ENCODE peak calls at places on chromosome 18, in six cellular contexts. One of them, this sample, is unnamed. For H3K27me3 and H3K36me3, the result is how much of the 10 kb centered on the place peaks cover.

GRCh38 chr18:32040936-32041335 is 22.3 kb downstream of the RNF125 start:
- DNase-seq in K562: no peak
- DNase-seq in IMR-90: no peak
- DNase-seq in tibial nerve: no peak
- DNase-seq in body of pancreas: no peak
- DNase-seq in adrenal gland: no peak
- DNase-seq in this sample: no peak

GRCh38 chr18:47779381-47779780 is 151.1 kb downstream of the SMAD2 start:
- DNase-seq in K562: no peak
- DNase-seq in IMR-90: no peak
- DNase-seq in tibial nerve: no peak
- DNase-seq in body of pancreas: no peak
- DNase-seq in adrenal gland: no peak
- DNase-seq in this sample: no peak

GRCh38 chr18:50293039-50293438 is 5.5 kb upstream of the CXXC1 start:
- DNase-seq in K562: no peak
- DNase-seq in IMR-90: no peak
- DNase-seq in tibial nerve: no peak
- DNase-seq in body of pancreas: no peak
- DNase-seq in adrenal gland: no peak
- DNase-seq in this sample: no peak

GRCh38 chr18:58578835-58579560 is 49.9 kb downstream of the ALPK2 start:
- DNase-seq in K562: no peak
- DNase-seq in IMR-90: peak
- DNase-seq in tibial nerve: no peak
- DNase-seq in body of pancreas: no peak
- DNase-seq in adrenal gland: no peak
- DNase-seq in this sample: no peak

GRCh38 chr18:43662657-43663056 is 385.4 kb upstream of the SYT4 start:
- DNase-seq in K562: no peak
- DNase-seq in IMR-90: peak
- DNase-seq in tibial nerve: no peak
- DNase-seq in body of pancreas: no peak
- DNase-seq in adrenal gland: no peak
- DNase-seq in this sample: no peak

GRCh38 chr18:13635046-13635445 is 91.3 kb downstream of the FAM210A start:
- DNase-seq in K562: no peak
- DNase-seq in IMR-90: no peak
- DNase-seq in tibial nerve: no peak
- DNase-seq in body of pancreas: no peak
- DNase-seq in adrenal gland: no peak
- DNase-seq in this sample: no peak

GRCh38 chr18:26806224-26806623 is 59.3 kb downstream of the AQP4 start:
- DNase-seq in K562: no peak
- DNase-seq in IMR-90: no peak
- DNase-seq in tibial nerve: no peak
- DNase-seq in body of pancreas: no peak
- DNase-seq in adrenal gland: no peak
- DNase-seq in this sample: no peak

GRCh38 chr18:13381907-13382682 is 163.5 kb downstream of the LDLRAD4 start:
- DNase-seq in K562: no peak
- DNase-seq in IMR-90: peak
- DNase-seq in tibial nerve: peak
- DNase-seq in body of pancreas: peak
- DNase-seq in adrenal gland: peak
- DNase-seq in this sample: no peak

GRCh38 chr18:59740131-59740530 is 42.9 kb upstream of the CCBE1 start:
- DNase-seq in K562: no peak
- DNase-seq in IMR-90: no peak
- DNase-seq in tibial nerve: no peak
- DNase-seq in body of pancreas: no peak
- DNase-seq in adrenal gland: no peak
- DNase-seq in this sample: no peak

GRCh38 chr18:58784601-58785137 is 80.0 kb upstream of the ZNF532 start:
- DNase-seq in K562: no peak
- DNase-seq in IMR-90: no peak
- DNase-seq in tibial nerve: no peak
- DNase-seq in body of pancreas: no peak
- DNase-seq in adrenal gland: no peak
- DNase-seq in this sample: peak

GRCh38 chr18:51028201-51028805 is 1.7 kb upstream of the SMAD4 start:
- DNase-seq in K562: no peak
- DNase-seq in IMR-90: peak
- DNase-seq in tibial nerve: no peak
- DNase-seq in body of pancreas: no peak
- DNase-seq in adrenal gland: no peak
- DNase-seq in this sample: peak

GRCh38 chr18:26634631-26635030 is 86.3 kb upstream of the KCTD1 start:
- DNase-seq in K562: no peak
- DNase-seq in IMR-90: no peak
- DNase-seq in tibial nerve: no peak
- DNase-seq in body of pancreas: no peak
- DNase-seq in adrenal gland: no peak
- DNase-seq in this sample: no peak

GRCh38 chr18:46916551-46917107 is 678 bp downstream of the PIAS2 start:
- DNase-seq in K562: no peak
- DNase-seq in IMR-90: peak
- DNase-seq in tibial nerve: no peak
- DNase-seq in body of pancreas: no peak
- DNase-seq in adrenal gland: no peak
- DNase-seq in this sample: no peak

GRCh38 chr18:76274470-76275289 is 220.4 kb downstream of the ZNF516 start:
- DNase-seq in K562: no peak
- DNase-seq in IMR-90: no peak
- DNase-seq in tibial nerve: no peak
- DNase-seq in body of pancreas: no peak
- DNase-seq in adrenal gland: no peak
- DNase-seq in this sample: peak

GRCh38 chr18:25787281-25787680 is 303.1 kb downstream of the SS18 start:
- DNase-seq in K562: no peak
- DNase-seq in IMR-90: no peak
- DNase-seq in tibial nerve: no peak
- DNase-seq in body of pancreas: no peak
- DNase-seq in adrenal gland: no peak
- DNase-seq in this sample: no peak

GRCh38 chr18:27378396-27379094 is 193.4 kb upstream of the CHST9 start:
- DNase-seq in K562: no peak
- DNase-seq in IMR-90: no peak
- DNase-seq in tibial nerve: no peak
- DNase-seq in body of pancreas: peak
- DNase-seq in adrenal gland: peak
- DNase-seq in this sample: no peak

GRCh38 chr18:22459491-22459890 is 41.8 kb upstream of the CTAGE1 start:
- DNase-seq in K562: no peak
- DNase-seq in IMR-90: no peak
- DNase-seq in tibial nerve: no peak
- DNase-seq in body of pancreas: no peak
- DNase-seq in adrenal gland: no peak
- DNase-seq in this sample: no peak

GRCh38 chr18:57329856-57330255 is 22.5 kb upstream of the ST8SIA3 start:
- DNase-seq in K562: no peak
- DNase-seq in IMR-90: no peak
- DNase-seq in tibial nerve: no peak
- DNase-seq in body of pancreas: no peak
- DNase-seq in adrenal gland: no peak
- DNase-seq in this sample: no peak

GRCh38 chr18:28161608-28162599 is 15.0 kb downstream of the CDH2 start:
- DNase-seq in K562: no peak
- DNase-seq in IMR-90: peak
- DNase-seq in tibial nerve: no peak
- DNase-seq in body of pancreas: no peak
- DNase-seq in adrenal gland: peak
- DNase-seq in this sample: no peak

GRCh38 chr18:27366151-27366550 is 181.0 kb upstream of the CHST9 start:
- DNase-seq in K562: no peak
- DNase-seq in IMR-90: no peak
- DNase-seq in tibial nerve: no peak
- DNase-seq in body of pancreas: no peak
- DNase-seq in adrenal gland: no peak
- DNase-seq in this sample: no peak

GRCh38 chr18:73852789-73853188 is 294.8 kb downstream of the FBXO15 start:
- DNase-seq in K562: no peak
- DNase-seq in IMR-90: no peak
- DNase-seq in tibial nerve: no peak
- DNase-seq in body of pancreas: no peak
- DNase-seq in adrenal gland: no peak
- DNase-seq in this sample: no peak

GRCh38 chr18:78482378-78482777 is 497.2 kb upstream of the SALL3 start:
- DNase-seq in K562: no peak
- DNase-seq in IMR-90: no peak
- DNase-seq in tibial nerve: no peak
- DNase-seq in body of pancreas: no peak
- DNase-seq in adrenal gland: no peak
- DNase-seq in this sample: no peak

GRCh38 chr18:53984021-53984420 is 240.4 kb downstream of the MBD2 start:
- DNase-seq in K562: no peak
- DNase-seq in IMR-90: no peak
- DNase-seq in tibial nerve: no peak
- DNase-seq in body of pancreas: no peak
- DNase-seq in adrenal gland: no peak
- DNase-seq in this sample: no peak

GRCh38 chr18:4352746-4353522 is 102.2 kb downstream of the DLGAP1 start:
- DNase-seq in K562: no peak
- DNase-seq in IMR-90: no peak
- DNase-seq in tibial nerve: no peak
- DNase-seq in body of pancreas: no peak
- DNase-seq in adrenal gland: no peak
- DNase-seq in this sample: no peak
- H3K4me3 ChIP-seq in K562: no peak
- H3K4me3 ChIP-seq in IMR-90: no peak
- H3K4me3 ChIP-seq in tibial nerve: no peak
- H3K4me3 ChIP-seq in body of pancreas: no peak
- H3K4me3 ChIP-seq in adrenal gland: no peak
- H3K4me3 ChIP-seq in this sample: no peak

DNA sequence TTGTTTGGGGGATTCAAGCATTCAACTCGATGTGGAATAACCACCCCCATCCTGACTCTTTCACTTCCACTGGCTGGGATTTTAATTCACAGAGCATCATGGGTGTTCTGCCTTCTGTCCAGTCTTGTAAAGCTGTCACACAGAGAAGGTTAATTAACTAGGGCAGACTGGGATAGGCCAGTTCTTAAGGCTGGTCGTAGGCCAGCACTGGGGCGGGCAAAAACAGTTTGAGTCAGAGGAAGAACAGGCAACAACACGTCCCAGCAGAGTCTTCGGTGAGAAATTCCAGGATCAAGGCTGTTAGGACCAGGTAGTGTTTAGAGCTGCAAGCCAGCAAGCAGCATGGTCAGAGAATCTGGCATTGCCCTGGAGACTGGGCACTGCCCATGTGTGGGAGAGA is 4.0 kb upstream of the RNF152 start:
- DNase-seq in K562: no peak
- DNase-seq in IMR-90: peak
- DNase-seq in tibial nerve: no peak
- DNase-seq in body of pancreas: peak
- DNase-seq in adrenal gland: peak
- DNase-seq in this sample: peak
- H3K27me3 ChIP-seq in K562: under half
- H3K27me3 ChIP-seq in IMR-90: under half
- H3K27me3 ChIP-seq in tibial nerve: under half
- H3K27me3 ChIP-seq in body of pancreas: under half
- H3K27me3 ChIP-seq in adrenal gland: under half
- H3K27me3 ChIP-seq in this sample: under half

GRCh38 chr18:63189041-63189440 is 130.5 kb downstream of the BCL2 start:
- DNase-seq in K562: no peak
- DNase-seq in IMR-90: no peak
- DNase-seq in tibial nerve: no peak
- DNase-seq in body of pancreas: no peak
- DNase-seq in adrenal gland: no peak
- DNase-seq in this sample: no peak
- H3K36me3 ChIP-seq in K562: under half
- H3K36me3 ChIP-seq in IMR-90: under half
- H3K36me3 ChIP-seq in tibial nerve: under half
- H3K36me3 ChIP-seq in body of pancreas: under half
- H3K36me3 ChIP-seq in adrenal gland: under half
- H3K36me3 ChIP-seq in this sample: under half

GRCh38 chr18:55575949-55576348 is 12.0 kb downstream of the TCF4 start:
- DNase-seq in K562: no peak
- DNase-seq in IMR-90: no peak
- DNase-seq in tibial nerve: no peak
- DNase-seq in body of pancreas: no peak
- DNase-seq in adrenal gland: no peak
- DNase-seq in this sample: no peak

GRCh38 chr18:55577812-55578539 is 10.0 kb downstream of the TCF4 start:
- DNase-seq in K562: no peak
- DNase-seq in IMR-90: no peak
- DNase-seq in tibial nerve: no peak
- DNase-seq in body of pancreas: peak
- DNase-seq in adrenal gland: no peak
- DNase-seq in this sample: no peak

GRCh38 chr18:55579888-55580287 is 8.1 kb downstream of the TCF4 start:
- DNase-seq in K562: no peak
- DNase-seq in IMR-90: no peak
- DNase-seq in tibial nerve: no peak
- DNase-seq in body of pancreas: no peak
- DNase-seq in adrenal gland: no peak
- DNase-seq in this sample: no peak

GRCh38 chr18:55582325-55582724 is 5.7 kb downstream of the TCF4 start:
- DNase-seq in K562: no peak
- DNase-seq in IMR-90: no peak
- DNase-seq in tibial nerve: no peak
- DNase-seq in body of pancreas: no peak
- DNase-seq in adrenal gland: no peak
- DNase-seq in this sample: peak

DNA sequence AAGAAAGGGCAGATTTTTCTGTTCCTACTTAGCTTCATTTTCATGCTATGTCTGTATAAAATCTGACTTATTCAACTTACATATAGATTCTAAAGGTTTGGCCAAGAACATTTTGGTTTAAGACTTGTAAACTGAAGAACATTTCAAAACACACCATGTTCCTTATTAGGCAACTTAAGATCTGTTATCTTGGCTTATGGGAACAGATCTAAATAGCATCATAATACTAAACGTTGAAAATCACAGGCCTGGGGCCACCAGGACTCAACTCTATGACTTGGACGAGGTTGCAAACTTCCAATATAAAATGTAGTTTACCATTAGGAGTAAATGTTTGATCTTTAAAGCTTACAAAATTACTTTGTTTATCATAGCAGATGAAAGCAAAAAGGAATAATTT is 8.5 kb downstream of the TCF4 start:
- DNase-seq in K562: no peak
- DNase-seq in IMR-90: peak
- DNase-seq in tibial nerve: no peak
- DNase-seq in body of pancreas: no peak
- DNase-seq in adrenal gland: no peak
- DNase-seq in this sample: no peak
- H3K4me3 ChIP-seq in K562: no peak
- H3K4me3 ChIP-seq in IMR-90: no peak
- H3K4me3 ChIP-seq in tibial nerve: no peak
- H3K4me3 ChIP-seq in body of pancreas: no peak
- H3K4me3 ChIP-seq in adrenal gland: no peak
- H3K4me3 ChIP-seq in this sample: no peak